ENCODE peak calls at places on chromosome 4, in ten cellular contexts. One of them, this sample, is unnamed.

GRCh38 chr4:182770259-182770968 is 146.8 kb downstream of the DCTD start:
- DNase-seq in HCT116: no peak
- DNase-seq in endothelial cell of umbilical vein: no peak
- DNase-seq in breast epithelium: no peak
- DNase-seq in sigmoid colon: no peak
- DNase-seq in HL-60: no peak
- DNase-seq in spleen: no peak
- DNase-seq in SK-N-SH: no peak
- DNase-seq in suprapubic skin: no peak
- DNase-seq in transverse colon: no peak
- DNase-seq in this sample: no peak

GRCh38 chr4:158168606-158169005 is 4.2 kb downstream of the GASK1B start:
- DNase-seq in HCT116: no peak
- DNase-seq in endothelial cell of umbilical vein: peak; percentile 60
- DNase-seq in breast epithelium: no peak
- DNase-seq in sigmoid colon: no peak
- DNase-seq in HL-60: no peak
- DNase-seq in spleen: no peak
- DNase-seq in SK-N-SH: no peak
- DNase-seq in suprapubic skin: no peak
- DNase-seq in transverse colon: no peak
- DNase-seq in this sample: no peak

GRCh38 chr4:138919094-138919936 is 96.3 kb upstream of the NOCT start:
- DNase-seq in HCT116: peak; percentile 66
- DNase-seq in endothelial cell of umbilical vein: peak; percentile 74
- DNase-seq in breast epithelium: peak; percentile 82
- DNase-seq in sigmoid colon: peak; percentile 73
- DNase-seq in HL-60: peak; percentile 60
- DNase-seq in spleen: peak; percentile 78
- DNase-seq in SK-N-SH: peak; percentile 54
- DNase-seq in suprapubic skin: peak; percentile 83
- DNase-seq in transverse colon: peak; percentile 68
- DNase-seq in this sample: peak; percentile 76

GRCh38 chr4:15348695-15349094 is 79.1 kb upstream of the C1QTNF7 start:
- DNase-seq in HCT116: no peak
- DNase-seq in endothelial cell of umbilical vein: no peak
- DNase-seq in breast epithelium: no peak
- DNase-seq in sigmoid colon: no peak
- DNase-seq in HL-60: no peak
- DNase-seq in spleen: no peak
- DNase-seq in SK-N-SH: no peak
- DNase-seq in suprapubic skin: no peak
- DNase-seq in transverse colon: no peak
- DNase-seq in this sample: no peak

GRCh38 chr4:6917445-6918241 is 8.0 kb downstream of the TBC1D14 start:
- DNase-seq in HCT116: peak; percentile 79
- DNase-seq in endothelial cell of umbilical vein: peak; percentile 55
- DNase-seq in breast epithelium: peak; percentile 64
- DNase-seq in sigmoid colon: peak; percentile 87
- DNase-seq in HL-60: peak; percentile 94
- DNase-seq in spleen: peak; percentile 95
- DNase-seq in SK-N-SH: peak; percentile 56
- DNase-seq in suprapubic skin: no peak
- DNase-seq in transverse colon: peak; percentile 95
- DNase-seq in this sample: peak; percentile 78

GRCh38 chr4:124863039-124863545 is 150.6 kb upstream of the ANKRD50 start:
- DNase-seq in HCT116: no peak
- DNase-seq in endothelial cell of umbilical vein: no peak
- DNase-seq in breast epithelium: no peak
- DNase-seq in sigmoid colon: no peak
- DNase-seq in HL-60: no peak
- DNase-seq in spleen: no peak
- DNase-seq in SK-N-SH: no peak
- DNase-seq in suprapubic skin: no peak
- DNase-seq in transverse colon: no peak
- DNase-seq in this sample: no peak

GRCh38 chr4:185640809-185641675 is 105.7 kb upstream of the PDLIM3 start:
- DNase-seq in HCT116: peak; percentile 63
- DNase-seq in endothelial cell of umbilical vein: peak; percentile 69
- DNase-seq in breast epithelium: no peak
- DNase-seq in sigmoid colon: no peak
- DNase-seq in HL-60: peak; percentile 17
- DNase-seq in spleen: no peak
- DNase-seq in SK-N-SH: peak; percentile 50
- DNase-seq in suprapubic skin: no peak
- DNase-seq in transverse colon: no peak
- DNase-seq in this sample: peak; percentile 55

GRCh38 chr4:8308856-8309771 is 39.6 kb downstream of the HTRA3 start:
- DNase-seq in HCT116: no peak
- DNase-seq in endothelial cell of umbilical vein: no peak
- DNase-seq in breast epithelium: peak; percentile 54
- DNase-seq in sigmoid colon: peak; percentile 90
- DNase-seq in HL-60: no peak
- DNase-seq in spleen: peak; percentile 69
- DNase-seq in SK-N-SH: no peak
- DNase-seq in suprapubic skin: peak; percentile 90
- DNase-seq in transverse colon: no peak
- DNase-seq in this sample: no peak

GRCh38 chr4:107740950-107741701 is 21.1 kb upstream of the PAPSS1 start:
- DNase-seq in HCT116: no peak
- DNase-seq in endothelial cell of umbilical vein: peak; percentile 81
- DNase-seq in breast epithelium: peak; percentile 60
- DNase-seq in sigmoid colon: peak; percentile 84
- DNase-seq in HL-60: no peak
- DNase-seq in spleen: no peak
- DNase-seq in SK-N-SH: no peak
- DNase-seq in suprapubic skin: no peak
- DNase-seq in transverse colon: peak; percentile 21
- DNase-seq in this sample: peak; percentile 49

GRCh38 chr4:138390286-138390685 is 148.1 kb upstream of the SLC7A11 start:
- DNase-seq in HCT116: no peak
- DNase-seq in endothelial cell of umbilical vein: no peak
- DNase-seq in breast epithelium: no peak
- DNase-seq in sigmoid colon: no peak
- DNase-seq in HL-60: no peak
- DNase-seq in spleen: no peak
- DNase-seq in SK-N-SH: no peak
- DNase-seq in suprapubic skin: no peak
- DNase-seq in transverse colon: no peak
- DNase-seq in this sample: no peak

GRCh38 chr4:183918696-183919095 is 13.6 kb downstream of the STOX2 start:
- DNase-seq in HCT116: no peak
- DNase-seq in endothelial cell of umbilical vein: no peak
- DNase-seq in breast epithelium: no peak
- DNase-seq in sigmoid colon: no peak
- DNase-seq in HL-60: no peak
- DNase-seq in spleen: no peak
- DNase-seq in SK-N-SH: no peak
- DNase-seq in suprapubic skin: no peak
- DNase-seq in transverse colon: no peak
- DNase-seq in this sample: no peak

GRCh38 chr4:119209077-119209476 is 3.4 kb upstream of the USP53 start:
- DNase-seq in HCT116: peak; percentile 95
- DNase-seq in endothelial cell of umbilical vein: peak; percentile 83
- DNase-seq in breast epithelium: no peak
- DNase-seq in sigmoid colon: no peak
- DNase-seq in HL-60: no peak
- DNase-seq in spleen: no peak
- DNase-seq in SK-N-SH: no peak
- DNase-seq in suprapubic skin: no peak
- DNase-seq in transverse colon: no peak
- DNase-seq in this sample: no peak

GRCh38 chr4:78020677-78021076 is 36.4 kb upstream of the FRAS1 start:
- DNase-seq in HCT116: no peak
- DNase-seq in endothelial cell of umbilical vein: no peak
- DNase-seq in breast epithelium: no peak
- DNase-seq in sigmoid colon: no peak
- DNase-seq in HL-60: no peak
- DNase-seq in spleen: no peak
- DNase-seq in SK-N-SH: no peak
- DNase-seq in suprapubic skin: no peak
- DNase-seq in transverse colon: no peak
- DNase-seq in this sample: no peak

GRCh38 chr4:99847362-99847976 is 30.8 kb downstream of the DAPP1 start:
- DNase-seq in HCT116: no peak
- DNase-seq in endothelial cell of umbilical vein: no peak
- DNase-seq in breast epithelium: no peak
- DNase-seq in sigmoid colon: no peak
- DNase-seq in HL-60: peak; percentile 43
- DNase-seq in spleen: no peak
- DNase-seq in SK-N-SH: no peak
- DNase-seq in suprapubic skin: no peak
- DNase-seq in transverse colon: no peak
- DNase-seq in this sample: no peak

GRCh38 chr4:126223784-126224407 is 909.1 kb downstream of the FAT4 start:
- DNase-seq in HCT116: peak; percentile 29
- DNase-seq in endothelial cell of umbilical vein: peak; percentile 36
- DNase-seq in breast epithelium: no peak
- DNase-seq in sigmoid colon: no peak
- DNase-seq in HL-60: no peak
- DNase-seq in spleen: no peak
- DNase-seq in SK-N-SH: no peak
- DNase-seq in suprapubic skin: no peak
- DNase-seq in transverse colon: no peak
- DNase-seq in this sample: no peak

DNA sequence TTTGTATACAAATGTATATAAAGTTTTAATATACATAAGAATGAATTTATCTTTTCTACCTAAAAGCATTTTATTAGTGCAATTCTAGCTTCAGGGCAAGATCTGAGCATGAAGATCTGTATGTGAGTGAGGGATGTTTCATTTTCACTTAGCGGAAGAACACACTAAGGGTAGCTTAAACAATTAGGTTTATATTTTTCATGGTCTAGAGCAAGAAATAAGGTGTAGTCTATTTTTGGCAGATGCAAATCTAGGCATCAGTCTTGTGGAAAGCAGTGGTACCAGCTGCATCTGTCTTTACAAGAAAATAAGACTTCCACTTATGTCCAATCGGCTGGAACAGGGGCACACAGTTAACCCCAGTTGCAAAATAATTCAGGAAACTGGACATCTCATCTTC is 433.3 kb downstream of the ADAM29 start:
- DNase-seq in HCT116: no peak
- DNase-seq in endothelial cell of umbilical vein: no peak
- DNase-seq in breast epithelium: no peak
- DNase-seq in sigmoid colon: no peak
- DNase-seq in HL-60: no peak
- DNase-seq in spleen: no peak
- DNase-seq in SK-N-SH: no peak
- DNase-seq in suprapubic skin: no peak
- DNase-seq in transverse colon: no peak
- DNase-seq in this sample: no peak
- H3K4me3 ChIP-seq in HCT116: no peak overlapping the region
- H3K4me3 ChIP-seq in endothelial cell of umbilical vein: no peak overlapping the region
- H3K4me3 ChIP-seq in breast epithelium: no peak overlapping the region
- H3K4me3 ChIP-seq in sigmoid colon: no peak overlapping the region
- H3K4me3 ChIP-seq in HL-60: no peak overlapping the region
- H3K4me3 ChIP-seq in spleen: no peak overlapping the region
- H3K4me3 ChIP-seq in SK-N-SH: no peak overlapping the region
- H3K4me3 ChIP-seq in suprapubic skin: no peak overlapping the region
- H3K4me3 ChIP-seq in transverse colon: no peak overlapping the region
- H3K4me3 ChIP-seq in this sample: no peak overlapping the region

DNA sequence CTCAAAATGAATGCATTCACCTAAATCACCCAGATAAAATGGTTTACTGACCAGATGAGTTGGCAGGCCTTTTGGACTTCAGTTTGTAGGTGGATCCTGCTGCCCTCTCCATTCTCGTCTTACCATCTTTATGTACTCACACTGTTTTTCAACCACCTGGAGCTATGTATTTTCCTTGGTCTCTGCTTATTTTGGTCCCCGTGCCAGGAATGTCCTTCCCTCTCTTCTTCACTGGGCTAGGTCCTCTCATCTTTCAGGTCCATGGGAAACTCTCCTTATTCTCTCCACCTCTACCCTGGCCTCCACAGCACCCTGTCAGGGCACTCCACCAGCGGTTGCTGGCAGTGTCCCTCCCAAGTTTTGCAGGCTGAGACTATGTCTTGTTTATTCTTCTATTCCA is 2.6 kb downstream of the GPRIN3 start:
- DNase-seq in HCT116: no peak
- DNase-seq in endothelial cell of umbilical vein: no peak
- DNase-seq in breast epithelium: no peak
- DNase-seq in sigmoid colon: no peak
- DNase-seq in HL-60: no peak
- DNase-seq in spleen: no peak
- DNase-seq in SK-N-SH: no peak
- DNase-seq in suprapubic skin: no peak
- DNase-seq in transverse colon: no peak
- DNase-seq in this sample: no peak
- H3K27ac ChIP-seq in HCT116: no peak overlapping the region
- H3K27ac ChIP-seq in endothelial cell of umbilical vein: no peak overlapping the region
- H3K27ac ChIP-seq in breast epithelium: peak overlapping the region; percentile 16
- H3K27ac ChIP-seq in sigmoid colon: no peak overlapping the region
- H3K27ac ChIP-seq in HL-60: no peak overlapping the region
- H3K27ac ChIP-seq in spleen: peak overlapping the region; percentile 87
- H3K27ac ChIP-seq in SK-N-SH: no peak overlapping the region
- H3K27ac ChIP-seq in suprapubic skin: no peak overlapping the region
- H3K27ac ChIP-seq in transverse colon: peak overlapping the region; percentile 82
- H3K27ac ChIP-seq in this sample: no peak overlapping the region

DNA sequence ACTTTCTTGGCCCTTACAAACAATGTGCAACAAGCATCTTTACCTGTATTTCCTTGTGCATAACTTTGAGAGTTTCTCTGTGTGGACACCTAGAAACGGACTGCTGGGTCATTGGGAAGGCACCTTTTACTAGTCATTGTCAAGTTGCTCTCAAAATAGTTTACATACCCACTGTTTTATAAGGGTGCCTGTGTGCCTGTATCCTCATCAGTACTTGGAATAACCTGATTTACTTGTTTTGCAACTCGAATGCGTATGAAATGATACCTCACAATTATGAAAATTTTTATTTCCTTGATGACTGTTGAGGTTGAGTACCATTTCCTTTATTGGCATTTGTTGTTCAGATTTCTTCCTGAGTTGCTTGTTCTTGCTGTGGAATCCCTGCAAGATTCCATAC is 150.8 kb downstream of the STIM2 start:
- DNase-seq in HCT116: no peak
- DNase-seq in endothelial cell of umbilical vein: no peak
- DNase-seq in breast epithelium: no peak
- DNase-seq in sigmoid colon: no peak
- DNase-seq in HL-60: no peak
- DNase-seq in spleen: no peak
- DNase-seq in SK-N-SH: no peak
- DNase-seq in suprapubic skin: no peak
- DNase-seq in transverse colon: no peak
- DNase-seq in this sample: no peak
- TF ChIP-seq POLR2AphosphoS5 in HCT116: no peak
- TF ChIP-seq POLR2AphosphoS5 in endothelial cell of umbilical vein: no peak
- TF ChIP-seq POLR2AphosphoS5 in breast epithelium: no peak
- TF ChIP-seq POLR2AphosphoS5 in sigmoid colon: no peak
- TF ChIP-seq POLR2AphosphoS5 in HL-60: no peak
- TF ChIP-seq POLR2AphosphoS5 in spleen: no peak
- TF ChIP-seq POLR2AphosphoS5 in SK-N-SH: no peak
- TF ChIP-seq POLR2AphosphoS5 in suprapubic skin: no peak
- TF ChIP-seq POLR2AphosphoS5 in transverse colon: no peak
- TF ChIP-seq POLR2AphosphoS5 in this sample: peak; percentile 62

DNA sequence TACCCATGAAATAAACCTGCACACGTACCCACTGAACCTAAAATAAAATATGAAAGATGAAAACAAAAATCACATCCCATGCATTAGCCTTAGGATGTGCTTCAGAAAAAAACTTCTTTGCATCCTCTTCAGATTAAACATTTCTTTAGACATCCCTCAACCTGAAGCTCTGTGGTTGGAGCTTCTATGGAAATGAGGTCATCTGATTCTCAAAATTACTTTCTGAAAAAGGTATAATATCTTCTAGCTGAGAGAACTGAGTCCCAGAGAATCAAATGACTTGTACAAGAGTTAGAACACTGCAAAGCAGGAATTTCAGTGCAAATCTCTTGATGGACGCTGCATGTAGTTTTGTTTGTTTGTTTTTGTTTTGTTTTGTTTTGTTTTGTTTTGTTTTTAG is 19.1 kb upstream of the ANTXR2 start:
- DNase-seq in HCT116: no peak
- DNase-seq in endothelial cell of umbilical vein: no peak
- DNase-seq in breast epithelium: no peak
- DNase-seq in sigmoid colon: no peak
- DNase-seq in HL-60: no peak
- DNase-seq in spleen: no peak
- DNase-seq in SK-N-SH: no peak
- DNase-seq in suprapubic skin: no peak
- DNase-seq in transverse colon: no peak
- DNase-seq in this sample: no peak
- H3K4me3 ChIP-seq in HCT116: no peak overlapping the region
- H3K4me3 ChIP-seq in endothelial cell of umbilical vein: no peak overlapping the region
- H3K4me3 ChIP-seq in breast epithelium: no peak overlapping the region
- H3K4me3 ChIP-seq in sigmoid colon: no peak overlapping the region
- H3K4me3 ChIP-seq in HL-60: no peak overlapping the region
- H3K4me3 ChIP-seq in spleen: no peak overlapping the region
- H3K4me3 ChIP-seq in SK-N-SH: no peak overlapping the region
- H3K4me3 ChIP-seq in suprapubic skin: no peak overlapping the region
- H3K4me3 ChIP-seq in transverse colon: no peak overlapping the region
- H3K4me3 ChIP-seq in this sample: no peak overlapping the region

This sample was measured in prostate gland.